ENCODE peak calls at places on chromosomes 7 and 10, in five cellular contexts. X is NCI-H1092, C is bronchial epithelial cell, S is NCI-H345, T is retina. M is an unnamed sample.

GRCh38 chr10:24382979-24383663 is 174.2 kb downstream of the KIAA1217 start:
- DNase-seq in S (no peak), T (no peak), C (peak), X (no peak), M (no peak)

GRCh38 chr10:44857363-44858016 is 53.6 kb upstream of the TMEM72 start:
- DNase-seq in C (peak), T (peak), S (peak), X (peak), M (no peak)

GRCh38 chr10:64191304-64191703 is 670.1 kb downstream of the REEP3 start:
- DNase-seq in X (no peak), T (peak), S (no peak), C (no peak), M (no peak)

GRCh38 chr7:77393261-77393660 is 22.9 kb downstream of the GSAP start:
- DNase-seq in S (no peak), C (peak), X (no peak), T (no peak), M (no peak)

GRCh38 chr10:591646-592045 is 97.8 kb downstream of the DIP2C start:
- DNase-seq in X (no peak), S (no peak), T (no peak), C (no peak), M (no peak)

GRCh38 chr10:4215485-4215884 is 430.5 kb upstream of the KLF6 start:
- DNase-seq in X (no peak), C (no peak), T (no peak), S (no peak), M (no peak)

GRCh38 chr10:75345738-75346137 is 55.8 kb downstream of the ZNF503 start:
- DNase-seq in T (no peak), X (no peak), S (no peak), C (no peak), M (no peak)

GRCh38 chr10:132675031-132675740 is 110.8 kb downstream of the NKX6-2 start:
- DNase-seq in T (no peak), S (no peak), X (no peak), C (no peak), M (no peak)

GRCh38 chr10:124291009-124291671 is 127.6 kb downstream of the OAT start:
- DNase-seq in C (no peak), X (no peak), T (no peak), S (no peak), M (no peak)

GRCh38 chr10:82192665-82193064 is 317.7 kb downstream of the NRG3 start:
- DNase-seq in C (no peak), T (no peak), S (no peak), X (no peak), M (no peak)

GRCh38 chr7:134327896-134328295 is 11.2 kb upstream of the SLC35B4 start:
- DNase-seq in C (peak), X (peak), T (no peak), S (peak), M (peak)

GRCh38 chr10:50375051-50375452 is 123.7 kb upstream of the ASAH2 start:
- DNase-seq in C (peak), T (no peak), X (no peak), S (no peak), M (no peak)

GRCh38 chr10:63369711-63370110 is 96.1 kb downstream of the JMJD1C start:
- DNase-seq in S (no peak), T (no peak), C (no peak), X (no peak), M (no peak)

GRCh38 chr10:122164815-122165491 is 106.1 kb upstream of the BTBD16 start:
- DNase-seq in C (no peak), T (peak), X (no peak), S (no peak), M (no peak)

GRCh38 chr7:99379043-99379577 is 4.6 kb downstream of the ARPC1B start:
- DNase-seq in C (peak), X (no peak), S (no peak), T (no peak), M (no peak)